ENCODE peak calls at places on chromosome 15, in nine cellular contexts. C, S, A, J, Q, K, M, W and E are unnamed samples.

GRCh38 chr15:78223396-78224023 is 10.9 kb downstream of the ACSBG1 start:
- DNase-seq in Q (no peak), K (no peak), M (no peak), C (no peak), W (no peak), J (no peak), S (no peak), A (no peak), E (no peak)

GRCh38 chr15:71051539-71051938 is 63.7 kb upstream of the THSD4 start:
- DNase-seq in K (no peak), W (peak; percentile 2), J (no peak), A (no peak), Q (no peak), S (no peak), C (peak; percentile 76), M (no peak), E (no peak)

GRCh38 chr15:100295939-100296338 is 45.8 kb downstream of the ADAMTS17 start:
- DNase-seq in Q (no peak), A (no peak), C (no peak), S (no peak), K (no peak), J (no peak), W (no peak), M (no peak), E (no peak)

GRCh38 chr15:70142072-70142321 is 44.3 kb upstream of the TLE3 start:
- DNase-seq in K (peak; percentile 78), C (no peak), M (no peak), Q (no peak), S (no peak), J (no peak), W (no peak), A (no peak), E (no peak)

GRCh38 chr15:76903251-76903681 is 1.9 kb downstream of the SCAPER start:
- DNase-seq in C (no peak), Q (peak; percentile 38), K (peak; percentile 72), W (peak; percentile 23), J (no peak), A (no peak), S (no peak), M (no peak), E (no peak)

GRCh38 chr15:70870066-70870465 is 16.1 kb upstream of the LARP6 start:
- DNase-seq in S (no peak), Q (peak; percentile 67), K (no peak), A (no peak), W (no peak), J (no peak), M (no peak), C (peak; percentile 79), E (no peak)

GRCh38 chr15:39631357-39631756 is 50.5 kb downstream of the THBS1 start:
- DNase-seq in S (no peak), A (no peak), W (no peak), C (no peak), M (no peak), J (no peak), Q (no peak), K (no peak), E (no peak)

GRCh38 chr15:62809968-62810260 is 232.6 kb upstream of the TPM1 start:
- DNase-seq in A (no peak), K (no peak), M (no peak), W (no peak), C (no peak), S (no peak), J (no peak), Q (no peak), E (no peak)

GRCh38 chr15:99721896-99722295 is 11.3 kb downstream of the LYSMD4 start:
- DNase-seq in Q (no peak), K (no peak), C (no peak), S (no peak), M (no peak), W (no peak), A (no peak), J (no peak), E (no peak)

GRCh38 chr15:89115547-89115946 is 27.3 kb downstream of the ABHD2 start:
- DNase-seq in S (no peak), A (no peak), K (no peak), M (no peak), J (no peak), W (no peak), Q (no peak), C (no peak), E (peak; percentile 74)

GRCh38 chr15:85289677-85290365 is 90.6 kb upstream of the AKAP13 start:
- DNase-seq in Q (peak; percentile 35), C (peak; percentile 41), J (no peak), K (peak; percentile 55), W (peak; percentile 4), A (peak; percentile 96), S (peak; percentile 28), M (no peak), E (peak; percentile 40)

GRCh38 chr15:75302318-75302717 is 19.7 kb downstream of the GOLGA6D start:
- DNase-seq in J (no peak), Q (no peak), S (no peak), A (no peak), C (no peak), K (no peak), W (no peak), M (no peak), E (no peak)

GRCh38 chr15:65638681-65639089 is 16.9 kb downstream of the SLC24A1 start:
- DNase-seq in S (no peak), W (peak; percentile 72), K (peak; percentile 92), J (no peak), Q (peak; percentile 78), A (peak; percentile 96), C (peak; percentile 71), M (no peak), E (no peak)

GRCh38 chr15:75948761-75949296 is 45.2 kb downstream of the FBXO22 start:
- DNase-seq in A (no peak), W (no peak), Q (no peak), M (no peak), C (no peak), J (no peak), S (no peak), K (no peak), E (no peak)

GRCh38 chr15:85598203-85598602 is 196.5 kb downstream of the KLHL25 start:
- DNase-seq in J (no peak), K (no peak), C (no peak), Q (no peak), W (no peak), S (no peak), M (no peak), A (no peak), E (no peak)